ENCODE peak calls at places on chromosomes 1 and 21, in five cellular contexts. J is GM12878, C is H1, H is HepG2, W is K562. N is an unnamed sample.

GRCh38 chr21:25934771-25935224 is 200.0 kb downstream of the GABPA start:
- DNase-seq in J (no peak), C (no peak), H (peak), W (no peak), N (no peak)

GRCh38 chr1:98452162-98452561 is 209.4 kb upstream of the SNX7 start:
- DNase-seq in J (no peak), C (no peak), H (no peak), W (no peak), N (no peak)

GRCh38 chr21:44972821-44973220 is 33.0 kb downstream of the SLX9 start:
- DNase-seq in J (no peak), C (no peak), H (no peak), W (peak), N (no peak)

GRCh38 chr1:38603907-38604306 is 255.7 kb downstream of the RRAGC start:
- DNase-seq in J (no peak), C (no peak), H (no peak), W (no peak), N (no peak)

GRCh38 chr1:227320476-227320875 is 2.2 kb upstream of the CDC42BPA start:
- DNase-seq in J (no peak), C (no peak), H (no peak), W (no peak), N (no peak)

GRCh38 chr1:21921100-21921875 is 15.8 kb downstream of the HSPG2 start:
- DNase-seq in J (no peak), C (no peak), H (peak), W (peak), N (no peak)

GRCh38 chr1:221022331-221022730 is 143.1 kb downstream of the HLX start:
- DNase-seq in J (no peak), C (no peak), H (no peak), W (no peak), N (no peak)

GRCh38 chr1:55750020-55750995 is 535.1 kb upstream of the USP24 start:
- DNase-seq in J (no peak), C (no peak), H (no peak), W (no peak), N (no peak)

GRCh38 chr21:31713973-31714740 is 17.8 kb downstream of the SCAF4 start:
- DNase-seq in J (no peak), C (no peak), H (no peak), W (peak), N (no peak)

GRCh38 chr1:203567596-203567995 is 59.0 kb upstream of the ATP2B4 start:
- DNase-seq in J (no peak), C (no peak), H (no peak), W (no peak), N (no peak)

GRCh38 chr1:212557739-212558664 is 50.6 kb upstream of the ATF3 start:
- DNase-seq in J (no peak), C (no peak), H (no peak), W (peak), N (peak)

GRCh38 chr1:60831780-60832179 is 250.6 kb upstream of the NFIA start:
- DNase-seq in J (no peak), C (no peak), H (peak), W (no peak), N (no peak)

GRCh38 chr1:84297546-84298244 is 3.8 kb upstream of the SAMD13 start:
- DNase-seq in J (no peak), C (no peak), H (no peak), W (no peak), N (no peak)

GRCh38 chr1:103424645-103425044 is 100.9 kb upstream of the RNPC3 start:
- DNase-seq in J (no peak), C (no peak), H (no peak), W (no peak), N (no peak)

GRCh38 chr1:153953859-153954365 is 4.5 kb downstream of the CRTC2 start:
- DNase-seq in J (no peak), C (no peak), H (peak), W (no peak), N (no peak)

GRCh38 chr1:41533016-41533730 is 48.7 kb upstream of the EDN2 start:
- DNase-seq in J (no peak), C (no peak), H (no peak), W (no peak), N (no peak)
- TF ChIP-seq ATF2 in J (no peak), C (no peak), H (no peak), W (no peak), N (no peak)

DNA sequence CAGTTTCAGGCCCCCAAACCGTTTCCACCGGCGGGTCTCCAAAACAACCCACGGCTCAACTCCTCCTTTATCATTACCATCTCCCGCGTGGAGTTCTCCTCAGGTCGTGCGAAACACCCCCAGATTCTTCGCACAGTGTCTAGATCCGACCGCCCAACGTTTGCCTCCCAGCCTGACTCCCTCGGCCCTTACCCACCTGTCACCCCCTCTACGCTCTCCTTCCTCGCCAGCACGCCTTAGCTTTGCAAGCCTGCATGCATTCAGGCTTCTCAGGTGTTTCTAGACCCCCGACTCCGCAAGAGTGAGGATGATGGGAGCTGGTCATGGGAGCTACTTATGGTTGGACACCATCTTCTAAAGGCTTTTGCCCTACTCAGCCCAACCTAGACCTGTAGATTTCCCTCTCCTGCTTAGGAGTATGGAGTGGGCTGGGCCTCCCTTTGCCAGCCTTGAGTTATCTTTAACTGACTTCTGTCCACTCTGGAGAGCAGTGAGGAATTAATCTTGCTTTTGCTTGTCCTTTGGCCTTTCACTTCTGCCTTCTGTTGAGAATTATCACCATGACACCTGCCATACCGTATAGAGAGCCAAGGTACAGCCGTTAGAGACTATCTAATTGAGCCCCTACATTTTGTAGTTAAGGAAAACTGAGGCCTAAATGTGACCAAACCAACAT is 870 bp downstream of the ATP5IF1 start:
- DNase-seq in J (no peak), C (no peak), H (no peak), W (peak), N (no peak)
- TF ChIP-seq ATF2 in J (no peak), C (no peak), H (no peak), W (no peak), N (no peak)

GRCh38 chr1:236103646-236104218 is 38.6 kb upstream of the GPR137B start:
- DNase-seq in J (no peak), C (no peak), H (peak), W (peak), N (peak)
- TF ChIP-seq ATF2 in J (no peak), C (no peak), H (no peak), W (no peak), N (no peak)

GRCh38 chr1:52366517-52366827 is 467 bp upstream of the CC2D1B start:
- DNase-seq in J (no peak), C (no peak), H (no peak), W (no peak), N (no peak)

GRCh38 chr1:52365091-52365745 is 787 bp downstream of the CC2D1B start:
- DNase-seq in J (no peak), C (no peak), H (no peak), W (peak), N (peak)

GRCh38 chr1:52365746-52366516 is at the start of gene CC2D1B:
- DNase-seq in J (peak), C (peak), H (peak), W (peak), N (peak)

GRCh38 chr1:52367272-52367671 is 1.3 kb upstream of the CC2D1B start:
- DNase-seq in J (no peak), C (no peak), H (no peak), W (peak), N (no peak)

GRCh38 chr1:52364235-52364839 is 1.7 kb downstream of the CC2D1B start:
- DNase-seq in J (no peak), C (no peak), H (no peak), W (peak), N (no peak)
- TF ChIP-seq ATF2 in J (no peak), C (no peak), H (no peak), W (no peak), N (no peak)

DNA sequence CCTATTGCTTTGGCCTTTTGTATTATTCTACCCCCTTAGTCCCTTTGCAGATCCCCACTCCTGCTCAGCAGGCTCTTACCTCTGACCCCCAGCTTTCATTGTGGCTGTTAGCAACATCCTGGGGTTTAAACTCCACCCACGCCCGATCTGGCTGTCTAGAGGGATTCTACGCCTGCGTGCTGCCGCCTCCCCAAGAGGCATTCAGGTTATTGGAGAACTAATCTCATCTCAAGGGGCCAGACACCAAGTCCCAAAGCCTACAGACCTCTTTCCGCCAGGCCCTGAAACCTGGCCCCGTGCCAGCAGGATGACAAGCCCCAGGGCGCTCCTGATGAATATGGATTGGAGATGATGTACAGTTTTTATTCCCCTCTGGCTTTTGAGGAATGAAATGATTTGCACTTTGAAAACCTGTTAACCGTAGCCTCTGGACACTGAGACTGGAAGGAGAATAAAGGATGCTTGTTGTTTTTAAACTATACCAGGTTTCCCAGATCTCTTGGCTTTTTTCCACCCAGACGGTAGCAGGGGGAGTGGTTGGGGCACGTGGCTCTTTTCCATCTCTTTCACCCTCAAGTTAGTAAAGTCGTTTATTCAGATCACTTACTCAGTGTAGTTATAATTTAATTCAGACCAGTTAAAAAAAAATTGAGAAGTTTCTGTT is 14.5 kb upstream of the IKBKE start:
- DNase-seq in J (no peak), C (no peak), H (no peak), W (peak), N (no peak)
- TF ChIP-seq ATF2 in J (no peak), C (no peak), H (no peak), W (no peak), N (no peak)

DNA sequence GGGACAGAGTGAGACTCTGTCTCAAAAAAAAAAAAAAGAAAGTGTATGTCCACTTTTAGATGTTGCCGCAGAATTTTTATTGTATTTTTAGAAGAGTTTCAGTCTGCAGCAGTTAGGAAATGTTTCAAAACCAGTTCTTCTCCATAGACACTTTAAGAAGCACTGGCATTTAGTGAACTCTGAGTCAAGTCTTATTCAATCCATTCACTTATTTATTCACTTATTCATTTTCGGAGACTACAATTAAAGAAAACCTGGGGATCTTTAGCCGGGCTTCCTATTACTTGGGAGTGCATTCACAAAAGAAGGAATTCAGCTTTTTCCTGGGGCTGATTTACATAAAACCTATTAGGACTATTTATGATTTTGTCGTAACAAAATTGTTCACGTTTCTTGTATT is 12.3 kb downstream of the RCAN3 start:
- DNase-seq in J (no peak), C (no peak), H (no peak), W (no peak), N (no peak)
- TF ChIP-seq ATF2 in J (no peak), C (no peak), H (no peak), W (no peak), N (no peak)

DNA sequence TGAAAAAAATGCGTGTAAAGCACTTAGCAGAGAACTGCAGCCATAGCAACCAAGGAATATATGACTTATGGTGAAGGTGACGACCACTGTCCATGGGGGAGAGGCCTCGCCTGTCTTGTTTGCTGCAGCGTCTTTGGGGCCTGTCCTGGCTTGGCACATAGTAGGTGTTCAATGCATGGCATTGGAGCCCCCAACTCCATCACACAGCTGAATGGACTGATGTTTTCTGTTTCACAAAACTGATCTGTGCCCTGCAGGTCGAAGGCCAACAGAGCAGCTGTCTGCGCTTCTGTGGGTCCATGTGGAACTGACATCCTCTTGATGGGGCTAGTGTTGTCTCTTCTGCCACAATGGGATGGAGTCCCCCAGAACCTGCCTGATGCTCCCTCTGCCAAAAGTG is 296.0 kb downstream of the PTPRU start:
- DNase-seq in J (no peak), C (no peak), H (no peak), W (no peak), N (no peak)
- TF ChIP-seq ATF2 in J (no peak), C (no peak), H (no peak), W (no peak), N (no peak)

GRCh38 chr1:88593358-88593757 is 90.7 kb upstream of the PKN2 start:
- DNase-seq in J (no peak), C (no peak), H (no peak), W (no peak), N (no peak)

GRCh38 chr1:88595355-88595754 is 88.7 kb upstream of the PKN2 start:
- DNase-seq in J (peak), C (no peak), H (peak), W (peak), N (no peak)
- TF ChIP-seq ATF2 in J (no peak), C (no peak), H (no peak), W (no peak), N (no peak)

DNA sequence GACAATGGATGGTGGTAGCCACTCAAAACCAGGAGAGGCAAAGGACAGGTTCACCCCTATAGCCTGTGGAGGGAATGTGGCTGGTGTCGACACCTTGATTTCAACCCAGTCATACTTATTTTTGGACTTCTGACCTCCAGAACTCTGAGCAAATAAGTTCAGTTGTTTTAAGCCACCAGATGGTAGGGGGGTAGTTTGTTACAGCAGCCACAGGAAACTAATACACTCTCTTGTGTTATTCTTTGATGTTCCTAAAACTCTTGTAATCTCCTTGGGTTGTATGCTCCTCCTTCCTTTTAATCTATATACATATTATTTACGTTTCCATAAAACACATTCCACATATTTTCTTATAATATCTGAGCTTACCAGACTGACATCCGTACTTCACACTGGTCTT is 65.9 kb downstream of the ZBTB18 start:
- DNase-seq in J (no peak), C (no peak), H (no peak), W (no peak), N (no peak)
- TF ChIP-seq ATF2 in J (no peak), C (no peak), H (no peak), W (no peak), N (no peak)

GRCh38 chr1:109252893-109253802 is 3.8 kb downstream of the CELSR2 start:
- DNase-seq in J (no peak), C (no peak), H (no peak), W (no peak), N (no peak)
- TF ChIP-seq ATF2 in J (no peak), C (no peak), H (no peak), W (no peak), N (no peak)

N was measured in WTC11.